ENCODE peak calls at places on chromosomes 3 and 15, in eight cellular contexts. M is A549; S is fibroblast of villous mesenchyme; T is myocyte; U is AG09319; B is stimulated activated CD8-positive, alpha-beta memory T cell treated with anti-CD3 and anti-CD28 coated beads, Interleukin-4, amount 100 ng/mL, for 4 hours; L is effector memory CD4-positive, alpha-beta T cell; O is NCI-H2081. J is an unnamed sample.

GRCh38 chr3:47478022-47478421 is 2.3 kb upstream of the SCAP start:
- DNase-seq in B (no peak), U (no peak), T (no peak), M (no peak), O (no peak), S (no peak), L (no peak), J (no peak)

GRCh38 chr3:141959531-141959920 is 83.1 kb downstream of the ATP1B3 start:
- DNase-seq in U (no peak), M (no peak), B (no peak), L (no peak), S (no peak), T (no peak), O (no peak), J (no peak)

GRCh38 chr3:177357352-177358084 is 160.2 kb upstream of the TBL1XR1 start:
- DNase-seq in U (no peak), T (peak; percentile 78), L (no peak), S (peak; percentile 77), M (peak; percentile 44), O (peak; percentile 15), B (no peak), J (no peak)

GRCh38 chr3:17546500-17546899 is 195.9 kb downstream of the TBC1D5 start:
- DNase-seq in S (no peak), M (no peak), B (no peak), O (no peak), T (no peak), L (no peak), U (no peak), J (no peak)

GRCh38 chr15:71262599-71262998 is 147.3 kb downstream of the THSD4 start:
- DNase-seq in O (no peak), B (no peak), S (no peak), T (no peak), U (no peak), M (no peak), L (no peak), J (no peak)

GRCh38 chr3:30232142-30232541 is 374.3 kb upstream of the TGFBR2 start:
- DNase-seq in M (no peak), B (no peak), S (peak; percentile 91), L (no peak), T (peak; percentile 71), U (no peak), O (no peak), J (no peak)

GRCh38 chr3:164221297-164221696 is 857.0 kb downstream of the SI start:
- DNase-seq in O (no peak), T (no peak), M (no peak), B (no peak), U (no peak), S (no peak), L (no peak), J (no peak)

GRCh38 chr15:41429003-41429890 is 12.4 kb downstream of the RTF1 start:
- DNase-seq in S (peak; percentile 69), O (no peak), M (no peak), L (no peak), B (no peak), T (no peak), U (no peak), J (no peak)

GRCh38 chr15:35519536-35520149 is 26.3 kb downstream of the DPH6 start:
- DNase-seq in B (no peak), T (peak; percentile 63), M (no peak), L (no peak), S (peak; percentile 73), O (peak; percentile 46), U (no peak), J (no peak)

GRCh38 chr15:57541805-57542504 is 49.7 kb upstream of the MYZAP start:
- DNase-seq in M (peak; percentile 74), B (no peak), S (peak; percentile 79), T (peak; percentile 82), L (no peak), O (peak; percentile 63), U (peak; percentile 55), J (peak; percentile 87)

GRCh38 chr3:194031867-194032635 is 103.9 kb upstream of the HES1 start:
- DNase-seq in U (no peak), B (no peak), T (peak; percentile 40), O (no peak), S (no peak), L (no peak), M (no peak), J (no peak)

GRCh38 chr15:80850941-80851451 is 71.8 kb downstream of the CEMIP start:
- DNase-seq in S (no peak), U (no peak), L (no peak), O (no peak), M (no peak), B (no peak), T (no peak), J (no peak)

GRCh38 chr3:71513495-71513894 is 70.0 kb downstream of the FOXP1 start:
- DNase-seq in T (no peak), L (no peak), B (no peak), O (no peak), S (no peak), M (no peak), U (no peak), J (no peak)

GRCh38 chr3:193605876-193606275 is 12.9 kb downstream of the OPA1 start:
- DNase-seq in T (peak; percentile 69), O (peak; percentile 87), L (peak; percentile 41), S (peak; percentile 70), B (no peak), M (peak; percentile 44), U (peak; percentile 28), J (peak; percentile 57)

GRCh38 chr15:93055211-93055763 is 33.7 kb downstream of the RGMA start:
- DNase-seq in M (no peak), S (no peak), U (no peak), T (no peak), L (no peak), O (no peak), B (no peak), J (no peak)

GRCh38 chr3:197686899-197687298 is 49.8 kb downstream of the RUBCN start:
- DNase-seq in O (no peak), S (no peak), U (no peak), T (no peak), L (no peak), B (no peak), M (no peak), J (no peak)

GRCh38 chr3:30952786-30953185 is 58.3 kb upstream of the GADL1 start:
- DNase-seq in S (no peak), O (no peak), T (peak; percentile 28), L (no peak), B (no peak), M (no peak), U (no peak), J (no peak)

GRCh38 chr3:152301745-152302181 is 33.0 kb downstream of the MBNL1 start:
- DNase-seq in T (no peak), M (no peak), L (no peak), O (no peak), U (no peak), S (no peak), B (no peak), J (no peak)